ENCODE peak calls at places on chromosome 15, in four cellular contexts. X is GM12878, H is HepG2, L is K562. B is an unnamed sample.

GRCh38 chr15:94263341-94264273 is 32.2 kb downstream of the MCTP2 start:
- DNase-seq in X (peak), H (no peak), L (no peak), B (no peak)

GRCh38 chr15:55221090-55222011 is 24.6 kb upstream of the RSL24D1 start:
- DNase-seq in X (peak), H (peak), L (no peak), B (no peak)

GRCh38 chr15:70315431-70315830 is 217.7 kb upstream of the TLE3 start:
- DNase-seq in X (no peak), H (no peak), L (no peak), B (no peak)

GRCh38 chr15:101167791-101168462 is 83.9 kb downstream of the CHSY1 start:
- DNase-seq in H (peak), L (peak), X (no peak), B (no peak)

GRCh38 chr15:88487176-88487795 is 19.8 kb downstream of the MRPS11 start:
- DNase-seq in L (no peak), H (no peak), X (no peak), B (no peak)

GRCh38 chr15:29035571-29036285 is 150.0 kb downstream of the APBA2 start:
- DNase-seq in X (no peak), H (no peak), L (no peak), B (no peak)

GRCh38 chr15:37095197-37095992 is 5.0 kb downstream of the MEIS2 start:
- DNase-seq in L (no peak), H (no peak), X (no peak), B (no peak)

GRCh38 chr15:67186226-67186649 is 68.2 kb downstream of the AAGAB start:
- DNase-seq in L (no peak), H (no peak), X (no peak), B (no peak)

GRCh38 chr15:97904196-97904572 is 56.3 kb upstream of the ARRDC4 start:
- DNase-seq in X (no peak), L (peak), H (peak), B (peak)

GRCh38 chr15:91133511-91133910 is 33.5 kb downstream of the SV2B start:
- DNase-seq in L (no peak), X (no peak), H (no peak), B (no peak)

GRCh38 chr15:39404767-39405173 is 176.1 kb upstream of the THBS1 start:
- DNase-seq in L (peak), H (no peak), X (no peak), B (no peak)

GRCh38 chr15:41585140-41586047 is 26.4 kb downstream of the TYRO3 start:
- DNase-seq in H (no peak), X (no peak), L (no peak), B (peak)

GRCh38 chr15:66743703-66744536 is 41.9 kb downstream of the SMAD6 start:
- DNase-seq in X (no peak), L (no peak), H (no peak), B (no peak)

GRCh38 chr15:27869697-27870281 is 229.3 kb downstream of the OCA2 start:
- DNase-seq in H (no peak), X (no peak), L (no peak), B (no peak)

GRCh38 chr15:75204340-75205063 is 2.8 kb downstream of the C15orf39 start:
- DNase-seq in X (peak), L (peak), H (peak), B (peak)

GRCh38 chr15:70867911-70868467 is 14.0 kb upstream of the LARP6 start:
- DNase-seq in X (no peak), L (no peak), H (no peak), B (no peak)

GRCh38 chr15:63940956-63941620 is 105.2 kb downstream of the DAPK2 start:
- DNase-seq in H (no peak), L (no peak), X (no peak), B (peak)

GRCh38 chr15:89649013-89649625 is 6.1 kb downstream of the KIF7 start:
- DNase-seq in L (no peak), H (no peak), X (no peak), B (peak)

GRCh38 chr15:77871838-77872371 is 205.6 kb downstream of the TBC1D2B start:
- DNase-seq in X (no peak), L (peak), H (no peak), B (no peak)

GRCh38 chr15:92409006-92409405 is 15.3 kb downstream of the ST8SIA2 start:
- DNase-seq in H (no peak), X (no peak), L (no peak), B (no peak)

GRCh38 chr15:74954515-74954914 is 2.1 kb downstream of the RPP25 start:
- DNase-seq in X (no peak), L (peak), H (no peak), B (no peak)

GRCh38 chr15:92395557-92395956 is 1.9 kb downstream of the ST8SIA2 start:
- DNase-seq in X (no peak), L (no peak), H (no peak), B (no peak)

GRCh38 chr15:72231847-72232461 is 964 bp upstream of the PKM start:
- DNase-seq in L (peak), X (no peak), H (peak), B (no peak)

GRCh38 chr15:45254405-45255293 is 2.6 kb downstream of the SLC28A2 start:
- DNase-seq in X (no peak), L (no peak), H (no peak), B (no peak)

GRCh38 chr15:38670142-38671002 is 105.8 kb upstream of the RASGRP1 start:
- DNase-seq in L (no peak), H (no peak), X (no peak), B (no peak)

GRCh38 chr15:54567408-54568040 is 589.3 kb downstream of the UNC13C start:
- DNase-seq in L (no peak), X (no peak), H (no peak), B (no peak)

GRCh38 chr15:92953997-92954396 is 53.9 kb downstream of the CHD2 start:
- DNase-seq in H (no peak), L (no peak), X (no peak), B (no peak)

GRCh38 chr15:86375733-86376132 is 296.1 kb downstream of the AGBL1 start:
- DNase-seq in X (no peak), H (no peak), L (no peak), B (no peak)

GRCh38 chr15:89090791-89091666 is 2.8 kb downstream of the ABHD2 start:
- DNase-seq in X (no peak), H (no peak), L (no peak), B (no peak)

GRCh38 chr15:48001393-48002059 is 119.3 kb upstream of the SLC24A5 start:
- DNase-seq in X (peak), H (no peak), L (no peak), B (no peak)

GRCh38 chr15:69893863-69894262 is 203.9 kb downstream of the TLE3 start:
- DNase-seq in L (no peak), H (no peak), X (no peak), B (no peak)

GRCh38 chr15:83092309-83092976 is 15.0 kb upstream of the TM6SF1 start:
- DNase-seq in X (no peak), H (no peak), L (peak), B (no peak)
- H3K27ac ChIP-seq in X (peak), H (no peak), L (peak), B (no peak)

DNA sequence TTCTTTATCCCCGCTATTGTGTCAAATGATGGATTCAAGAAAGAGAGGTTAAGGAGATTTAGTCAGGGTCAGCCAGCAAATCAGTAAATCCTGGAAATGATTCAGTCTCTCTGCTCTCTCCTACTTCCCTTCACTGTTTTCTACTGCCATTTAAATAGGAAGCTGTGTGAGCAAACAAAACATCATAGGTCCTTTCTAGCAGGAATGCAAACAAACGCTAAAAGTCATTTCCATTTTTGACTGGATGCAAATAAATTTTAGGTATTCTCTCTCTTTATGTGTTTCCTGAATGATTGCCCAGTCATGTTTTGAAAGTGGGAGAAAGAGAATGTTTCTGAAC is 299.5 kb upstream of the RORA start:
- DNase-seq in L (no peak), H (no peak), X (no peak), B (no peak)
- H2AFZ ChIP-seq in L (no peak), H (no peak), X (no peak), B (peak)

GRCh38 chr15:100107606-100108225 is 234.1 kb downstream of the ADAMTS17 start:
- DNase-seq in H (no peak), L (no peak), X (no peak), B (no peak)

GRCh38 chr15:100108846-100109245 is 232.9 kb downstream of the ADAMTS17 start:
- DNase-seq in H (no peak), X (no peak), L (no peak), B (no peak)

GRCh38 chr15:100107151-100107550 is 234.6 kb downstream of the ADAMTS17 start:
- DNase-seq in X (no peak), L (no peak), H (no peak), B (no peak)

GRCh38 chr15:100109486-100110035 is 232.2 kb downstream of the ADAMTS17 start:
- DNase-seq in X (no peak), L (no peak), H (no peak), B (no peak)

DNA sequence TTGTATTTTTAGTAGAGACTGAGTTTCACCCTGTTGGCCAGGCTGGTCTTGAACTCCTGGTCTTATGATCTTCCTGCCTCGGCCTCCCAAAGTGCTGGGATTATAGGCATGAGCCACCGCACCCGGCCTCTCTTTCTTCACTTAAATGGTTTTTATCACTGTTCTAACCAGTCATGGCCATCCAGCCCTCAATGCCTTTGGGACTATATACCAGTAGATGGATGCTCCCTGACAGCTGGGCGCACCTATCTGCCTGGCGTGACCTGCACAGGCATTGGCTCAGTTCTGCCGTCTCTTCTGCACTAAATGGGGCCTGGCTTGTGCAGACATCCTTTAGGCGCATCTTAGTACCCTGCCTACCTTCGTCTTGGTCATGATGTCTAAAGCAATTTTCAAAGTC is 233.4 kb downstream of the ADAMTS17 start:
- DNase-seq in L (no peak), H (no peak), X (no peak), B (no peak)
- TF ChIP-seq HDAC6 in L (no peak), H (no peak), X (no peak), B (no peak)

DNA sequence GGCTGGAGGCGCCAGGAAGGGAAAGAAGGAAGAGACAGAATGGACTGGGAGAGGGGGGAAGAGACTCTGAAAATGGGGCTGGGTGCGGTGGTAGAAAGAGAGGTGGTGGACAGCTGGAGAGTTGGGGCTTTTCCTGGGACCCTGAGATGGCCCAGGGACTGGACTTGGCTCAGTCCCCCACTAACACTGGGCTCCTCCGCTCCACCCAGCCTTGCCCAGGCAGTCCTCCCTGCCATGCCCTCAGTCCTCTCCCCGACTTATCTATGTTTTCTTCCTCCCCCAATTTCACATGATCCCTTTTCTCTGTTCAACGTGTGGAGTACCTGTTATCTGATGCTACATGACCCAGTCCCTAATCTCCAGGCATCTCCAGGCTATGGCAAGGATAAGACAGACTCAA is 6.3 kb upstream of the HCN4 start:
- DNase-seq in H (no peak), L (no peak), X (no peak), B (no peak)
- H3K27ac ChIP-seq in H (no peak), L (no peak), X (no peak), B (no peak)